ENCODE peak calls at places on chromosomes 7 and 10, in six cellular contexts. W is HEK293T, J is Right ventricle myocardium superior, Q is skeletal muscle cell, C is globus pallidus, F is T-cell. L is an unnamed sample.

GRCh38 chr10:6667679-6668270 is 87.7 kb upstream of the PRKCQ start:
- DNase-seq in W (peak), J (no peak), F (peak), C (peak), Q (peak), L (no peak)

GRCh38 chr10:120221873-120222485 is 235.0 kb upstream of the PLPP4 start:
- DNase-seq in J (no peak), C (no peak), F (no peak), W (peak), Q (peak), L (no peak)

GRCh38 chr10:69908071-69908470 is 106.4 kb downstream of the COL13A1 start:
- DNase-seq in C (no peak), Q (no peak), F (no peak), J (no peak), W (no peak), L (no peak)

GRCh38 chr7:650339-651031 is 76.0 kb upstream of the DNAAF5 start:
- DNase-seq in W (no peak), F (no peak), C (no peak), J (peak), Q (no peak), L (peak)

GRCh38 chr10:17428616-17429097 is 25.7 kb downstream of the ST8SIA6 start:
- DNase-seq in J (no peak), Q (no peak), F (peak), C (no peak), W (no peak), L (no peak)

GRCh38 chr7:103679156-103680132 is 233.4 kb upstream of the SLC26A5 start:
- DNase-seq in F (no peak), Q (no peak), W (no peak), J (no peak), C (no peak), L (no peak)

GRCh38 chr7:33193308-33193864 is 64.0 kb downstream of the BBS9 start:
- DNase-seq in Q (no peak), W (no peak), F (no peak), C (no peak), J (no peak), L (no peak)

GRCh38 chr7:37908221-37908788 is 8.3 kb downstream of the SFRP4 start:
- DNase-seq in W (no peak), F (no peak), Q (peak), J (no peak), C (no peak), L (no peak)

GRCh38 chr7:26619348-26619747 is 245.0 kb downstream of the SKAP2 start:
- DNase-seq in F (no peak), W (no peak), C (no peak), Q (no peak), J (no peak), L (no peak)

GRCh38 chr10:19654576-19654975 is 161.7 kb upstream of the PLXDC2 start:
- DNase-seq in W (no peak), F (no peak), J (no peak), Q (peak), C (peak), L (no peak)

GRCh38 chr10:100571069-100571817 is 35.5 kb downstream of the HIF1AN start:
- DNase-seq in Q (no peak), W (no peak), C (no peak), J (no peak), F (no peak), L (no peak)

GRCh38 chr7:14016950-14017349 is 27.5 kb upstream of the ETV1 start:
- DNase-seq in W (no peak), Q (no peak), F (no peak), J (no peak), C (no peak), L (no peak)

GRCh38 chr10:129956285-129956649 is 7.8 kb downstream of the EBF3 start:
- DNase-seq in Q (no peak), F (no peak), J (peak), C (no peak), W (no peak), L (no peak)

GRCh38 chr7:158585721-158586498 is 1.7 kb downstream of the PTPRN2 start:
- DNase-seq in Q (no peak), F (no peak), C (no peak), J (no peak), W (no peak), L (no peak)

GRCh38 chr7:87456247-87456646 is 19.2 kb downstream of the ABCB4 start:
- DNase-seq in Q (no peak), C (no peak), F (no peak), W (no peak), J (no peak), L (no peak)

GRCh38 chr7:116588641-116589594 is 64.1 kb downstream of the CAV1 start:
- DNase-seq in C (peak), W (peak), Q (no peak), F (no peak), J (no peak), L (no peak)

GRCh38 chr10:131820626-131821025 is 80.2 kb upstream of the PPP2R2D start:
- DNase-seq in C (no peak), F (no peak), W (no peak), J (no peak), Q (no peak), L (no peak)

GRCh38 chr10:90804354-90804753 is 53.5 kb downstream of the HTR7 start:
- DNase-seq in Q (no peak), F (no peak), J (no peak), C (no peak), W (no peak), L (no peak)

GRCh38 chr7:142357953-142358520 is 100.2 kb upstream of the PRSS58 start:
- DNase-seq in C (peak), W (peak), J (no peak), Q (peak), F (no peak), L (no peak)

GRCh38 chr7:121020243-121020642 is 31.7 kb downstream of the CPED1 start:
- DNase-seq in C (no peak), J (no peak), Q (peak), F (no peak), W (no peak), L (no peak)

GRCh38 chr10:36393800-36394199 is 731.6 kb upstream of the ANKRD30A start:
- DNase-seq in F (no peak), W (no peak), C (no peak), J (no peak), Q (no peak), L (no peak)

GRCh38 chr7:75727881-75728592 is 10.7 kb downstream of the HIP1 start:
- DNase-seq in C (no peak), Q (no peak), J (peak), W (no peak), F (peak), L (no peak)

GRCh38 chr7:110050831-110051230 is 1040.1 kb upstream of the LRRN3 start:
- DNase-seq in W (no peak), J (no peak), F (no peak), C (no peak), Q (no peak), L (no peak)

GRCh38 chr10:3468919-3469638 is 296.5 kb upstream of the PITRM1 start:
- DNase-seq in J (peak), F (no peak), Q (peak), C (no peak), W (peak), L (peak)

GRCh38 chr10:69409176-69409495 is 7.6 kb downstream of the TACR2 start:
- DNase-seq in J (no peak), C (no peak), Q (no peak), F (no peak), W (no peak), L (no peak)

GRCh38 chr10:44980309-44981171 is 1.9 kb upstream of the DEPP1 start:
- DNase-seq in Q (no peak), F (no peak), C (no peak), W (no peak), J (no peak), L (no peak)

GRCh38 chr10:51386248-51386885 is 312.1 kb downstream of the PRKG1 start:
- DNase-seq in J (no peak), Q (no peak), C (no peak), W (no peak), F (no peak), L (no peak)

GRCh38 chr7:151282111-151282510 is 33.6 kb upstream of the SMARCD3 start:
- DNase-seq in W (no peak), C (no peak), Q (no peak), J (no peak), F (no peak), L (no peak)

GRCh38 chr7:151436446-151437162 is 3.3 kb downstream of the CRYGN start:
- DNase-seq in C (no peak), W (no peak), Q (no peak), J (peak), F (no peak), L (no peak)

GRCh38 chr10:110903280-110904278 is 15.4 kb downstream of the BBIP1 start:
- DNase-seq in J (no peak), C (no peak), W (no peak), Q (no peak), F (no peak), L (no peak)

GRCh38 chr10:95241533-95241932 is 47.5 kb downstream of the ACSM6 start:
- DNase-seq in W (no peak), C (no peak), Q (no peak), F (no peak), J (no peak), L (no peak)

GRCh38 chr7:137804819-137805218 is 42.0 kb downstream of the DGKI start:
- DNase-seq in F (no peak), C (no peak), W (no peak), Q (no peak), J (no peak), L (no peak)

GRCh38 chr10:31644931-31645633 is 283.5 kb downstream of the ARHGAP12 start:
- DNase-seq in J (no peak), C (no peak), F (no peak), Q (no peak), W (no peak), L (no peak)

GRCh38 chr10:33460461-33461294 is 126.2 kb upstream of the NRP1 start:
- DNase-seq in Q (peak), C (peak), W (no peak), J (peak), F (no peak), L (no peak)

GRCh38 chr7:26376208-26376917 is 84.7 kb downstream of the SNX10 start:
- DNase-seq in W (peak), Q (no peak), F (peak), J (peak), C (peak), L (no peak)

GRCh38 chr10:21526184-21526951 is 886 bp upstream of the SKIDA1 start:
- DNase-seq in C (peak), F (peak), Q (peak), J (peak), W (peak), L (peak)

GRCh38 chr10:6228010-6228511 is 25.3 kb downstream of the PFKFB3 start:
- DNase-seq in Q (peak), J (no peak), W (no peak), F (no peak), C (no peak), L (no peak)

GRCh38 chr7:88317422-88317821 is 10.7 kb upstream of the STEAP4 start:
- DNase-seq in F (no peak), W (no peak), Q (no peak), J (no peak), C (no peak), L (no peak)